ENCODE peak calls at places on chromosomes 13 and 19, in five cellular contexts. Q is hepatocyte, J is neural progenitor cell, L is fibroblast of lung, D is HCT116. Z is an unnamed sample. For H3K4me1, the result is how much of the 10 kb centered on the place peaks cover.

GRCh38 chr13:42275098-42275471 is 3.1 kb downstream of the AKAP11 start:
- DNase-seq in Q (no peak), J (no peak), L (no peak), D (no peak), Z (no peak)

GRCh38 chr19:35844482-35845214 is 7.7 kb downstream of the NPHS1 start:
- DNase-seq in Q (no peak), J (no peak), L (no peak), D (no peak), Z (no peak)

GRCh38 chr13:112940236-112940635 is 28.8 kb upstream of the MCF2L start:
- DNase-seq in Q (no peak), J (no peak), L (no peak), D (no peak), Z (no peak)

GRCh38 chr19:18419699-18420460 is 682 bp downstream of the SSBP4 start:
- DNase-seq in Q (peak), J (peak), L (no peak), D (no peak), Z (no peak)

GRCh38 chr13:23007430-23007829 is 173.3 kb upstream of the SGCG start:
- DNase-seq in Q (no peak), J (no peak), L (no peak), D (no peak), Z (no peak)

GRCh38 chr13:80132741-80133601 is 208.0 kb downstream of the SPRY2 start:
- DNase-seq in Q (peak), J (peak), L (peak), D (no peak), Z (peak)

GRCh38 chr19:56111601-56112312 is 9.3 kb downstream of the ZNF787 start:
- DNase-seq in Q (no peak), J (peak), L (no peak), D (no peak), Z (no peak)

GRCh38 chr19:47161876-47162489 is 31.3 kb downstream of the SAE1 start:
- DNase-seq in Q (no peak), J (no peak), L (peak), D (no peak), Z (no peak)

GRCh38 chr13:114078501-114079451 is 53.6 kb downstream of the RASA3 start:
- DNase-seq in Q (peak), J (no peak), L (peak), D (no peak), Z (peak)

GRCh38 chr13:30395192-30396158 is 26.8 kb upstream of the UBE2L5 start:
- DNase-seq in Q (peak), J (peak), L (peak), D (peak), Z (peak)

GRCh38 chr19:42440357-42441046 is 2.2 kb downstream of the CXCL17 start:
- DNase-seq in Q (peak), J (peak), L (peak), D (peak), Z (peak)

GRCh38 chr19:36417752-36418286 is 625 bp downstream of the ZFP82 start:
- DNase-seq in Q (peak), J (peak), L (no peak), D (no peak), Z (no peak)

GRCh38 chr19:5792224-5792623 is 1.3 kb upstream of the DUS3L start:
- DNase-seq in Q (no peak), J (no peak), L (no peak), D (no peak), Z (no peak)

GRCh38 chr19:34503546-34504272 is 22.2 kb downstream of the WTIP start:
- DNase-seq in Q (no peak), J (no peak), L (no peak), D (no peak), Z (no peak)

GRCh38 chr13:74288361-74288911 is 154.2 kb upstream of the KLF12 start:
- DNase-seq in Q (peak), J (peak), L (peak), D (no peak), Z (peak)

GRCh38 chr19:15437355-15438123 is 12.2 kb downstream of the WIZ start:
- DNase-seq in Q (no peak), J (no peak), L (peak), D (no peak), Z (no peak)

GRCh38 chr13:40132249-40132648 is 476.8 kb downstream of the COG6 start:
- DNase-seq in Q (no peak), J (no peak), L (no peak), D (no peak), Z (no peak)

GRCh38 chr13:100461309-100462035 is 127.1 kb downstream of the GGACT start:
- DNase-seq in Q (no peak), J (peak), L (no peak), D (no peak), Z (no peak)

GRCh38 chr19:32202244-32202643 is 143.2 kb upstream of the ZNF507 start:
- DNase-seq in Q (no peak), J (no peak), L (no peak), D (no peak), Z (no peak)

GRCh38 chr13:49356224-49356623 is 87.6 kb downstream of the CAB39L start:
- DNase-seq in Q (no peak), J (no peak), L (peak), D (no peak), Z (peak)

GRCh38 chr13:52706074-52706473 is 33.5 kb downstream of the CNMD start:
- DNase-seq in Q (no peak), J (no peak), L (peak), D (no peak), Z (no peak)

GRCh38 chr13:30978981-30979956 is 46.8 kb downstream of the TEX26 start:
- DNase-seq in Q (peak), J (peak), L (no peak), D (peak), Z (no peak)

GRCh38 chr19:28044477-28044876 is 1168.5 kb downstream of the UQCRFS1 start:
- DNase-seq in Q (no peak), J (no peak), L (no peak), D (no peak), Z (no peak)

GRCh38 chr19:29673451-29674371 is 8.4 kb downstream of the PLEKHF1 start:
- DNase-seq in Q (no peak), J (no peak), L (no peak), D (no peak), Z (no peak)

GRCh38 chr19:33826521-33826920 is 29.9 kb downstream of the KCTD15 start:
- DNase-seq in Q (no peak), J (no peak), L (no peak), D (no peak), Z (no peak)

GRCh38 chr19:12521996-12522395 is 29.3 kb downstream of the ZNF564 start:
- DNase-seq in Q (no peak), J (no peak), L (no peak), D (no peak), Z (no peak)

GRCh38 chr13:29436721-29437250 is 158.7 kb downstream of the SLC7A1 start:
- DNase-seq in Q (no peak), J (no peak), L (no peak), D (no peak), Z (no peak)

GRCh38 chr19:57708641-57709354 is at the start of gene ZNF154:
- DNase-seq in Q (peak), J (peak), L (peak), D (no peak), Z (no peak)

GRCh38 chr19:38737921-38738731 is 6.1 kb downstream of the CAPN12 start:
- DNase-seq in Q (no peak), J (no peak), L (no peak), D (no peak), Z (peak)

GRCh38 chr13:21458457-21458815 is 667 bp downstream of the ZDHHC20 start:
- DNase-seq in Q (peak), J (peak), L (no peak), D (no peak), Z (peak)

GRCh38 chr13:114080739-114081561 is 51.5 kb downstream of the RASA3 start:
- DNase-seq in Q (no peak), J (no peak), L (no peak), D (no peak), Z (no peak)

GRCh38 chr13:40168425-40169155 is 497.9 kb downstream of the FOXO1 start:
- DNase-seq in Q (no peak), J (no peak), L (no peak), D (no peak), Z (peak)

GRCh38 chr13:113625965-113626661 is 31.9 kb downstream of the ATP4B start:
- DNase-seq in Q (no peak), J (no peak), L (peak), D (no peak), Z (no peak)

GRCh38 chr13:44347301-44347700 is 26.3 kb upstream of the SERP2 start:
- DNase-seq in Q (no peak), J (no peak), L (no peak), D (no peak), Z (no peak)

GRCh38 chr19:18841400-18841799 is 9.6 kb downstream of the UPF1 start:
- DNase-seq in Q (no peak), J (no peak), L (no peak), D (no peak), Z (no peak)

GRCh38 chr19:55688422-55689218 is 13.6 kb downstream of the EPN1 start:
- DNase-seq in Q (peak), J (no peak), L (no peak), D (no peak), Z (no peak)

GRCh38 chr19:31539386-31539785 is 190.2 kb upstream of the TSHZ3 start:
- DNase-seq in Q (no peak), J (no peak), L (no peak), D (no peak), Z (no peak)

GRCh38 chr19:13882841-13883240 is 5.9 kb downstream of the NANOS3 start:
- DNase-seq in Q (no peak), J (no peak), L (no peak), D (no peak), Z (no peak)

GRCh38 chr19:13885826-13886365 is 9.0 kb downstream of the NANOS3 start:
- DNase-seq in Q (no peak), J (no peak), L (no peak), D (no peak), Z (no peak)

GRCh38 chr19:13887039-13887438 is 10.1 kb downstream of the NANOS3 start:
- DNase-seq in Q (no peak), J (no peak), L (no peak), D (no peak), Z (peak)

GRCh38 chr19:13883665-13884064 is 6.7 kb downstream of the NANOS3 start:
- DNase-seq in Q (no peak), J (no peak), L (no peak), D (no peak), Z (no peak)

DNA sequence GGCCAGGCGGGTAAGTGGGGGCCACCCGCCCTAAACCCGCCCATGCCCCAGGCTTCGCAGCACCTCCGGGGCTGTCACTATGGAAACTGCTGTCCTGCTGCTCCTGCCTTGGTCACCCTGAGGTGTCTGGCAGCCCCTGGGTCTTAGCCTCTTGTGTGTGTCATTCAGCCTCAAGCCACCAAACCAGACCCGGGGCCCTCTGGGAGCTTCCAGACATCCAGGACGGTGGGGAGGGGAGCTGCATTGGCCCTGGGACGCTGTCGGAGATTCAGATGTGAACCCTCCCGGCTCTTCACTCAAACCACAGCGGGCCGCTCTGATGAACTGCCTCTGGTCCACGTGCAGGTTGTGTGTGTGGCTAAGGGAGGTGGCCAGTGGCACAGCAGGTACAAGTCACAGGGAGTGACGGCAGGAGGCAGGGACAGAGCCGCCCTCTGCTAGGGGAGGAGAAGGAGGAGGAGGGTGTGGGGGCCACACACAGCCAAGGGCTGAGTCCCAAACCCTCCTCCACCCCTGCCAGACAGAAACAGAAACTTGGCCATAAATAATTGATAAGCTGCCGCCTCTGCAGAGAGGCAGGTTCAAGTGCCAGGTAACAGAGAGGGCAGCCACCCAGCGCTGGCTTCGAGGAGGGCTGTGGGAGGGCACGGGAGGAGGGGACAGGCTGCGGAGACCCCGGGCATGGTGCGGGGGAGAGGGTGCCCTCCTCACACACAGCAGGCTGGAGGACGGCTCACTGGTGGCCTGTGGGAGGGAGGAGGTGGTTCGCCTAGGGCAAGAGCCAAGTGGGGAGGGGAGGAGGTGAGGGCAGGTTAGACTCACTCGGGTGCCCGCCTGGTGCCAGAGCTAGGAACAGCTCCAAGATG is 8.0 kb downstream of the NANOS3 start:
- DNase-seq in Q (no peak), J (no peak), L (no peak), D (no peak), Z (no peak)
- H3K4me1 ChIP-seq in Q (under half), J (under half), L (under half), D (under half), Z (half or more)

GRCh38 chr19:7789447-7789846 is 26.4 kb downstream of the CLEC4M start:
- DNase-seq in Q (no peak), J (peak), L (no peak), D (no peak), Z (no peak)

GRCh38 chr19:7790416-7790815 is 27.4 kb downstream of the CLEC4M start:
- DNase-seq in Q (no peak), J (no peak), L (no peak), D (no peak), Z (no peak)

GRCh38 chr19:7788178-7788932 is 25.3 kb downstream of the CLEC4M start:
- DNase-seq in Q (no peak), J (peak), L (no peak), D (no peak), Z (no peak)

GRCh38 chr19:7787602-7788177 is 24.6 kb downstream of the CLEC4M start:
- DNase-seq in Q (no peak), J (no peak), L (no peak), D (no peak), Z (no peak)

GRCh38 chr19:7788933-7789323 is 25.9 kb downstream of the CLEC4M start:
- DNase-seq in Q (no peak), J (no peak), L (no peak), D (no peak), Z (no peak)
- TF ChIP-seq EZH2 in Q (no peak), J (peak), L (no peak), D (no peak), Z (no peak)

GRCh38 chr19:10432736-10433130 is 12.4 kb downstream of the PDE4A start:
- DNase-seq in Q (no peak), J (no peak), L (no peak), D (no peak), Z (no peak)
- H3K4me3 ChIP-seq in Q (no peak), J (no peak), L (no peak), D (peak), Z (no peak)

GRCh38 chr13:98480915-98481510 is 95.9 kb downstream of the STK24 start:
- DNase-seq in Q (no peak), J (no peak), L (peak), D (no peak), Z (no peak)

GRCh38 chr13:98483636-98484288 is 93.1 kb downstream of the STK24 start:
- DNase-seq in Q (peak), J (no peak), L (peak), D (no peak), Z (no peak)

GRCh38 chr13:98481511-98481951 is 95.4 kb downstream of the STK24 start:
- DNase-seq in Q (no peak), J (no peak), L (peak), D (no peak), Z (no peak)

GRCh38 chr13:98484289-98485219 is 92.4 kb downstream of the STK24 start:
- DNase-seq in Q (peak), J (peak), L (peak), D (peak), Z (peak)

DNA sequence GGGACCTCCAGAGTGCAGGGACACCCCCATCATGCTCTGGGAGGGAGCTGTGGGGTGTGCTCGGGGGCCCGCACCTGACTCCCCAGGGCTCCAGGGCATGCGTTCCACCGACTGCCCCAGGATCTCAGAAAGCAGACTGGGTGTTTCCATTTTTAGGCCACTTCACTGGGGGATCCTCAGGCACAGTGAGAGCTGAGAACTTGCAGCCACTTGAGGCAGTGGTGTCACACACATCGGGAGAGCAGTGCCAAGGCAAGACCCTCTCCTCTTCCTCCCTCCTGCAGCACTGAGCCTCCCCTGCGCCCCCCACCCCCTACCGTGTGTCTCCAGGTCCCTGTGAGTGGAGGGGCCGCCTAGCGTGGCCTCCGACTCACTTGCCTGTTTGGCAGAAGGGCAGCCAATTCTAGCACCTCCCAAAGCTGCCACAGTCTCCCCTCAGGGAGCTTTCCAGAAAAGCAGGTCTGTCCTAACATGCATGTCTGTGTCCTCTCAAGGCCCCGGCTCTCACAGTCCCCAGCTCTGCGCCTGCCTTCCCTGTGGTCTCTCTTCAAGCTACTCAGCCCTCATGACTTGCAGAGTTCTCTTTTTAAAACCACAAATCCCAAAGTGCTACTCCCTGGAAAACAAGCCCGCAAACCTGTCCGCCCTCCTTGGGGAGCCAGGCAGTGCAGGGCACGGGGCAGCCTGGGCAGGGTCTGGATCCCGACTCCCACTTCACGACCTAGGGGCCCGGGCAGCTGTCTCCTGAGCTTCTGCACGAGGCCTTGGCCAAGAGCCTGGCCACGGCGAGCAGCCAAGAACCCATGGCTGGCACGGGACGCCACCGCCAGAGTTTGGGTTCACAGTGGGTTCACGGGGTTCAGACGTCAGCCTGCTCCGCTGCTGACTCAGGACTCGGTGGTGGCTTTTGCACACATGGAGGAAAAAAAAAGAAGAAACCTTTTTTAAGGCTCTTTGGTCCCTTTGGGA is 94.1 kb downstream of the STK24 start:
- DNase-seq in Q (no peak), J (peak), L (peak), D (no peak), Z (peak)
- H3K4me1 ChIP-seq in Q (under half), J (half or more), L (under half), D (under half), Z (half or more)

DNA sequence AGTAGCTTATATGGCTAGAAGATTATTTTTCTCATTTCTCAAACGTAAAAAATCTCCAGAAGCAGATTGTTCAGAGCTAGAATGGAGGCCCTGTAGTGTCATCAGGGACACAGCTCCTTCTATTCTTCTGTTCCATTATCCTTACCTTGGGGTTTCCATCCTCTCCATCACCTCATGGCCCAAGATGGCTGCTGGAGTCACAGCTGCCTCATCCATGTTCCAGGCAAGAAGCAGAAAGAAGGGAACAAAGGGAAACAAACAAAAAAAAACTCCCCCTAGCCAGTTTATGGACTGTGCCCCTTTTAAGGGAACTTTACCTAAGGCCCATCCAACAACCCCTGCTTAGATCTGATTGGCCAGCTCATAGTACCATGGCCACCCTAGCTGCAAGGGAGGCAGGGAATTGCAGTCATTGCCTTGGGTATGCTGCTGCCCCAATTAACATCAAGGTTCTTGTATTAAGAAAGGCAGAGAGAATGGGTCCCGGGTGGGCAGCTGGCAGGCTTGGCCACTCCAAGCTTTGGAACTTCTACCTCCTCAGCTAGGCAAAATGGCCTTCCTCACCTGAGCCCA is 15.7 kb downstream of the CEACAM16 start:
- DNase-seq in Q (no peak), J (no peak), L (no peak), D (no peak), Z (no peak)
- TF ChIP-seq EZH2 in Q (no peak), J (no peak), L (no peak), D (no peak), Z (no peak)

GRCh38 chr19:48900477-48901452 is 653 bp downstream of the NUCB1 start:
- DNase-seq in Q (no peak), J (no peak), L (peak), D (no peak), Z (peak)
- H3K4me3 ChIP-seq in Q (peak), J (peak), L (peak), D (peak), Z (peak)

GRCh38 chr19:4380254-4380727 is 20.1 kb downstream of the SH3GL1 start:
- DNase-seq in Q (no peak), J (no peak), L (no peak), D (no peak), Z (peak)
- H3K4me1 ChIP-seq in Q (under half), J (under half), L (under half), D (under half), Z (half or more)